ENCODE peak calls at places on chromosomes 6 and 20, in eight cellular contexts. B is pancreas, A is heart right ventricle, W is brain microvascular endothelial cell, V is fibroblast of mammary gland, G is transverse colon, C is lower lobe of right lung, H is psoas muscle. Q is an unnamed sample.

GRCh38 chr6:64838726-64839125 is 868.3 kb downstream of the EYS start:
- DNase-seq in C (no peak), V (no peak), H (no peak), B (no peak), G (no peak), A (no peak), W (no peak), Q (no peak)

GRCh38 chr20:58605292-58606065 is 45.6 kb upstream of the STX16 start:
- DNase-seq in A (no peak), V (no peak), G (no peak), H (no peak), B (no peak), C (no peak), W (no peak), Q (no peak)

GRCh38 chr6:53728570-53729194 is 63.1 kb upstream of the KLHL31 start:
- DNase-seq in C (peak), H (peak), G (peak), V (peak), B (peak), A (peak), W (peak), Q (peak)

GRCh38 chr6:107361568-107362270 is 97.6 kb downstream of the PDSS2 start:
- DNase-seq in G (no peak), W (peak), V (peak), A (no peak), H (no peak), C (no peak), B (no peak), Q (peak)

GRCh38 chr6:100673641-100674040 is 207.5 kb downstream of the ASCC3 start:
- DNase-seq in G (no peak), V (no peak), C (no peak), A (no peak), W (no peak), B (no peak), H (no peak), Q (no peak)

GRCh38 chr6:128463942-128464341 is 56.5 kb downstream of the PTPRK start:
- DNase-seq in A (no peak), H (no peak), B (no peak), V (no peak), C (no peak), G (no peak), W (peak), Q (no peak)

GRCh38 chr6:39189915-39190544 is 39.2 kb downstream of the KCNK5 start:
- DNase-seq in V (no peak), A (no peak), G (peak), W (peak), C (peak), H (peak), B (no peak), Q (no peak)

GRCh38 chr20:9831032-9831431 is 7.8 kb downstream of the PAK5 start:
- DNase-seq in H (no peak), G (no peak), A (no peak), V (no peak), W (no peak), B (no peak), C (no peak), Q (no peak)

GRCh38 chr20:23625236-23625964 is 12.4 kb downstream of the CST3 start:
- DNase-seq in B (no peak), H (no peak), G (no peak), A (no peak), V (no peak), C (no peak), W (no peak), Q (no peak)

GRCh38 chr6:142944126-142945066 is 580 bp downstream of the HIVEP2 start:
- DNase-seq in W (peak), G (peak), V (peak), A (peak), C (peak), H (peak), B (peak), Q (peak)

GRCh38 chr20:21505161-21505809 is 8.6 kb downstream of the NKX2-2 start:
- DNase-seq in V (peak), W (peak), A (peak), B (no peak), H (peak), G (peak), C (peak), Q (peak)

GRCh38 chr6:131199568-131200272 is 64.5 kb downstream of the AKAP7 start:
- DNase-seq in V (peak), C (no peak), H (no peak), A (peak), B (no peak), G (peak), W (peak), Q (peak)

GRCh38 chr6:72316675-72317380 is 305.0 kb upstream of the KCNQ5 start:
- DNase-seq in C (peak), G (no peak), A (no peak), V (no peak), W (no peak), B (no peak), H (no peak), Q (no peak)

GRCh38 chr6:33276864-33277662 is at the start of gene B3GALT4:
- DNase-seq in G (peak), V (peak), B (no peak), C (peak), A (peak), H (peak), W (peak), Q (peak)

GRCh38 chr6:159760602-159761057 is 1.2 kb upstream of the ACAT2 start:
- DNase-seq in B (no peak), A (no peak), V (peak), G (no peak), H (no peak), W (peak), C (no peak), Q (peak)

GRCh38 chr20:59576216-59576953 is 28.0 kb upstream of the PHACTR3 start:
- DNase-seq in C (no peak), V (no peak), A (no peak), H (no peak), G (no peak), B (no peak), W (no peak), Q (no peak)

GRCh38 chr20:41631826-41632225 is 13.6 kb upstream of the CHD6 start:
- DNase-seq in G (no peak), V (peak), W (peak), B (no peak), C (no peak), A (peak), H (peak), Q (peak)

GRCh38 chr20:40325006-40325563 is 364.0 kb downstream of the MAFB start:
- DNase-seq in G (no peak), A (no peak), C (no peak), B (no peak), V (no peak), H (no peak), W (no peak), Q (no peak)

GRCh38 chr20:9220874-9221547 is 152.1 kb downstream of the PLCB4 start:
- DNase-seq in B (no peak), V (peak), H (no peak), G (no peak), C (no peak), A (peak), W (peak), Q (peak)

GRCh38 chr6:157761926-157762325 is 61.1 kb upstream of the SNX9 start:
- DNase-seq in A (no peak), C (no peak), V (no peak), W (no peak), H (no peak), B (no peak), G (no peak), Q (no peak)

GRCh38 chr6:37308084-37308817 is 45.5 kb upstream of the RNF8 start:
- DNase-seq in V (peak), B (no peak), G (no peak), W (no peak), C (no peak), A (peak), H (no peak), Q (no peak)

GRCh38 chr20:13340088-13340487 is 119.0 kb downstream of the ISM1 start:
- DNase-seq in C (no peak), W (no peak), B (no peak), G (no peak), A (no peak), H (no peak), V (peak), Q (peak)

GRCh38 chr20:13337090-13337784 is 116.2 kb downstream of the ISM1 start:
- DNase-seq in W (no peak), G (no peak), V (no peak), A (no peak), C (no peak), B (no peak), H (no peak), Q (no peak)

GRCh38 chr20:13336308-13337089 is 115.4 kb downstream of the ISM1 start:
- DNase-seq in C (no peak), B (no peak), V (no peak), W (no peak), H (no peak), G (no peak), A (no peak), Q (peak)

GRCh38 chr20:13338097-13338661 is 117.1 kb downstream of the ISM1 start:
- DNase-seq in A (no peak), B (no peak), C (no peak), V (no peak), W (no peak), G (no peak), H (no peak), Q (no peak)

GRCh38 chr20:13338999-13339411 is 117.9 kb downstream of the ISM1 start:
- DNase-seq in W (no peak), G (no peak), H (no peak), A (no peak), B (no peak), C (no peak), V (no peak), Q (no peak)
- TF ChIP-seq CTCF in W (no peak), G (no peak), H (no peak), A (no peak), B (no peak), C (no peak), V (no peak), Q (no peak)

DNA sequence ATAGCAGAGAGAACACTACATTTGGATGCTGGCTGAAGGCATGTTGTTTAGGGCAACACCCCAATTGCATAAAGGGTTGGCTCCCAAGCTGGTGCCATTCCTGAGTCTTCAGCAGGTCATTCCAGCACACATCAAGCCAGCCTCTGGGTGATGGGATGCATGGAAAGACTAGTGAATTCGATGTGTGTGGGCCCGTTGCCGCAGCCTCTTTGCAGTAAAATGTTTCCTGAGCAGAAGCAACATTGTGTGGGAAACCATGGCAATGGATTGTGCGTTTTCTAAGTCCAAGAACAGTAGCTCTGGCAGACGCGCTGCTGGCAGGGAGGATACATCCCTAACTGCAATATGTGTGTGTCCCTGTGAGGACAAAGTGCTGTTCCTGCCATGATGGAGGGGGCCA is 142.4 kb upstream of the SLC24A3 start:
- DNase-seq in C (no peak), H (no peak), B (no peak), A (no peak), W (no peak), V (no peak), G (no peak), Q (no peak)
- H3K4me3 ChIP-seq in C (no peak), H (no peak), B (no peak), A (no peak), W (no peak), V (no peak), G (no peak), Q (no peak)

GRCh38 chr6:127415096-127415495 is 44.1 kb downstream of the KIAA0408 start:
- DNase-seq in G (no peak), C (no peak), V (no peak), B (no peak), A (no peak), H (no peak), W (no peak), Q (no peak)

GRCh38 chr6:127422791-127423190 is 36.4 kb downstream of the KIAA0408 start:
- DNase-seq in H (no peak), B (no peak), W (no peak), C (no peak), G (no peak), A (no peak), V (no peak), Q (no peak)

GRCh38 chr6:127420558-127420957 is 38.6 kb downstream of the KIAA0408 start:
- DNase-seq in C (no peak), H (peak), W (peak), A (peak), B (peak), G (peak), V (peak), Q (peak)
- TF ChIP-seq CTCF in C (peak), H (peak), W (peak), A (peak), B (no peak), G (peak), V (peak), Q (peak)

GRCh38 chr20:4117867-4118266 is 102.5 kb upstream of the RNF24 start:
- DNase-seq in W (no peak), C (no peak), A (no peak), H (no peak), G (no peak), V (no peak), B (no peak), Q (no peak)

GRCh38 chr20:4122931-4123330 is 107.6 kb upstream of the RNF24 start:
- DNase-seq in C (no peak), H (no peak), W (no peak), G (no peak), A (no peak), V (no peak), B (no peak), Q (no peak)

GRCh38 chr20:4123537-4124225 is 108.3 kb upstream of the RNF24 start:
- DNase-seq in V (no peak), H (no peak), G (no peak), A (no peak), C (no peak), B (no peak), W (no peak), Q (no peak)

GRCh38 chr20:4119854-4120209 is 104.5 kb upstream of the RNF24 start:
- DNase-seq in A (no peak), H (no peak), V (peak), C (no peak), G (no peak), W (no peak), B (no peak), Q (no peak)

DNA sequence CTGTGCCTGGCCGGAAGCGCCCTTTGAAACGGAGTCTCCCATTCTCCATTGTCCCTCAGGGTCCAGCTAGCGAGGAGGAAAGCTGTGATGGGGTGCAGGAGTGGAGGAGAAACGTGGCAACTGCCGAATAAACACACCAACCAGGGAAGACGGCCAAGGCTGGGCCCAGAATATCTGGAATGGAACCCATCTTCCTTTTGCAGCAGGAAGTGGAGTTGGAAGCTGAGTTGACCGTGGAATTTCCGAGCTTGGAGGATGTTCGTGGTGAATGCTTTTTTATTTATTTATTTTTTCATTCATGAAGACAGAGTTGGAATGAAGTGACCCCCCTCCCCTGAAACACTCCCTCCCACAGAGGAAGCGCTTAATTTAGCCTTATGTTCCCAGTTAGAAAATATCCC is 105.6 kb upstream of the RNF24 start:
- DNase-seq in W (no peak), C (no peak), A (peak), V (no peak), B (no peak), G (no peak), H (no peak), Q (no peak)
- H3K4me3 ChIP-seq in W (no peak), C (no peak), A (no peak), V (no peak), B (no peak), G (no peak), H (no peak), Q (no peak)

GRCh38 chr20:14051454-14051853 is 56.1 kb downstream of the MACROD2 start:
- DNase-seq in V (no peak), W (no peak), G (no peak), H (no peak), B (no peak), C (no peak), A (no peak), Q (no peak)

GRCh38 chr20:14055127-14055742 is 59.9 kb downstream of the MACROD2 start:
- DNase-seq in V (peak), W (peak), A (peak), H (no peak), C (no peak), B (no peak), G (no peak), Q (peak)
- TF ChIP-seq CTCF in V (peak), W (peak), A (peak), H (peak), C (peak), B (peak), G (peak), Q (peak)

DNA sequence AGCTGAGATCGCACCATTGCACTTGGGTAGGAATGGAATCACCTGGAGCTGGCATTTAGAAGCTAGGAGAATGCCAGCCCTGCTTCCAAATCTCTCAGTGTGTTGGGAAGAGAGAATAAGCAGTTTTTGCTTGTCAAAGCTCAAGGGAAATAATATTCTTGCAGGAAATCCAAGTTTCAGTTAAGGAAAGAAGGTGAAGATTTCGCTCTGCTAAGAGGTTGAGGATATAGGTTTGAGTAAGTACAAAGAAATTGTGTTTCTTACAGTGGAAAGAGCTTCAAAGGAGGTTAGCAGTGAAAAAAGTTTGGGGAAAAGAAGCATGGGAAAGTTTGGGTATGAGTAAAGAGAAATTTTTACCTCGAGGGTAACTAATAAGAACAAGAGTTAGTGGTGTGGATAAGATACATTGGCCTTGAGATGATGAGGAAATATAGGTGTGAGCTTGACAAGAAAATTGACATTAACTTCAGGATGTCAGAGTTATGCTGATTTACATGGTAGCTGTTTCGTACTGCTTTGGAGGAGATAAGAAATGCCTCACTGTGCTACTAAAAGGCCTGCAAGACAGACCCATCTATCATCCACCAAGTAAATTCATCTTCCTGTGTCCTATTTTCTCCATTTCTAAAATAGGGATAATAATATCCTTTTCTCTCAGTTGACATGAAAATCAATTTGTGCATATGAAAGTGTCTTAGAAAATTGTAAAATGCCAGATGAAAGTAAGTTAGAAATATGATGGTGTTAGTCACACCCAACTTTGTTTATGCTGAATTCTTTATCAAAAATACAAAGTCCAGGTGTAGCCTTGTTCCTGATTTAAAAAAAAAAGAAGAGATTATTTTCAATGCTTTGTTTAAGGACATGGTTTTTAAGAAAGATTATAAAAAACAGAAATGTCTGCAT is 12.8 kb upstream of the HINT3 start:
- DNase-seq in A (no peak), W (no peak), B (no peak), V (no peak), C (no peak), G (no peak), H (no peak), Q (no peak)
- H3K4me3 ChIP-seq in A (no peak), W (no peak), B (no peak), V (no peak), C (no peak), G (no peak), H (no peak), Q (no peak)

GRCh38 chr20:4190792-4191519 is 175.6 kb upstream of the RNF24 start:
- DNase-seq in G (no peak), H (no peak), C (no peak), V (no peak), A (no peak), B (no peak), W (no peak), Q (no peak)
- TF ChIP-seq CTCF in G (no peak), H (no peak), C (no peak), V (no peak), A (no peak), B (no peak), W (no peak), Q (no peak)

GRCh38 chr20:32539063-32539816 is 45.9 kb downstream of the NOL4L start:
- DNase-seq in B (no peak), H (no peak), A (no peak), W (no peak), C (no peak), V (no peak), G (peak), Q (no peak)
- H3K4me3 ChIP-seq in B (no peak), H (no peak), A (no peak), W (no peak), C (no peak), V (no peak), G (no peak), Q (no peak)

DNA sequence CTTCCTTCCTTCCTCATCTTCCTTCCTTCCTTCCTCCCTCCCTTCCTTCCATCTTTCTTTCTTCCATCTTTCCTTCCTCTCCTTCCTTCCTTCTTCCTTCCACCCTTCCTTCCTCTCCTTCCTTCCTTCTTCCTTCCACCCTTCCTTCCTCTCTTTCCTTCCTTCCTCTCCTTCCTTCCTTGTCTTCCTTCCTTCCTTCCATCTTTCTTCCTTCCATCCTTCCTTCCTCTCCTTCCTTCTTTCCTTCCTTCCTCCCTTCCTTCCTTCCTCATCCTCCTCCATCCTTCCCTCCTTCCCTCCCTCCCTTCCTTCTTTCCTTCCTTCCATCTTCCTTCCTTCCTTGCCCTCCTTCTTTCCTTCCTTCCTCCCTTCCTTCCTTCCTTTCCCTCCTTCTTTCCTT is 361.4 kb upstream of the TSHZ2 start:
- DNase-seq in A (no peak), C (no peak), V (no peak), G (no peak), H (no peak), W (no peak), B (no peak), Q (no peak)
- TF ChIP-seq CTCF in A (no peak), C (no peak), V (no peak), G (no peak), H (no peak), W (no peak), B (no peak), Q (no peak)

GRCh38 chr6:147207351-147207750 is 3.1 kb downstream of the STXBP5 start:
- DNase-seq in V (peak), A (no peak), W (no peak), H (no peak), C (no peak), G (no peak), B (no peak), Q (no peak)
- H3K4me3 ChIP-seq in V (peak), A (peak), W (no peak), H (peak), C (no peak), G (no peak), B (peak), Q (peak)